ENCODE peak calls at places on chromosomes 2 and 18, in eight cellular contexts. F is heart left ventricle, P is left lung, G is mucosa of descending colon, Y is DND-41, E is lower lobe of right lung, U is Panc1, V is omental fat pad. X is an unnamed sample.

GRCh38 chr2:1436369-1436768 is 23.1 kb downstream of the TPO start:
- ATAC-seq in F (no peak), P (no peak), G (no peak), Y (no peak), E (no peak), U (no peak), V (no peak), X (no peak)

GRCh38 chr2:131801210-131801744 is 273.6 kb downstream of the CCDC74A start:
- ATAC-seq in F (no peak), P (no peak), G (peak), Y (no peak), E (no peak), U (no peak), V (no peak), X (no peak)

GRCh38 chr2:68822207-68822872 is 48.9 kb downstream of the BMP10 start:
- ATAC-seq in F (no peak), P (no peak), G (no peak), Y (no peak), E (no peak), U (no peak), V (no peak), X (no peak)

GRCh38 chr2:144496660-144497598 is 23.0 kb downstream of the ZEB2 start:
- ATAC-seq in F (no peak), P (no peak), G (no peak), Y (no peak), E (no peak), U (no peak), V (no peak), X (no peak)

GRCh38 chr2:20576598-20577115 is 74.2 kb downstream of the HS1BP3 start:
- ATAC-seq in F (no peak), P (no peak), G (peak), Y (no peak), E (peak), U (no peak), V (no peak), X (no peak)

GRCh38 chr2:229974271-229974670 is 52.0 kb downstream of the FBXO36 start:
- ATAC-seq in F (no peak), P (peak), G (no peak), Y (no peak), E (no peak), U (no peak), V (peak), X (no peak)

GRCh38 chr18:8962192-8962772 is 140.2 kb upstream of the NDUFV2 start:
- ATAC-seq in F (no peak), P (no peak), G (no peak), Y (peak), E (no peak), U (no peak), V (no peak), X (no peak)

GRCh38 chr2:188291617-188292445 is at the start of gene GULP1:
- ATAC-seq in F (peak), P (peak), G (peak), Y (no peak), E (peak), U (peak), V (peak), X (peak)

GRCh38 chr2:239375278-239376061 is 25.4 kb downstream of the HDAC4 start:
- ATAC-seq in F (peak), P (no peak), G (peak), Y (no peak), E (no peak), U (peak), V (no peak), X (no peak)

GRCh38 chr18:11027862-11028261 is 121.5 kb downstream of the PIEZO2 start:
- ATAC-seq in F (no peak), P (peak), G (no peak), Y (no peak), E (no peak), U (no peak), V (no peak), X (no peak)

GRCh38 chr18:58970943-58971799 is 106.5 kb downstream of the ZNF532 start:
- ATAC-seq in F (no peak), P (no peak), G (no peak), Y (no peak), E (no peak), U (no peak), V (no peak), X (no peak)

GRCh38 chr18:62345909-62346308 is 20.8 kb downstream of the TNFRSF11A start:
- ATAC-seq in F (no peak), P (no peak), G (peak), Y (no peak), E (no peak), U (no peak), V (no peak), X (no peak)

GRCh38 chr2:166803314-166803986 is 84.8 kb upstream of the XIRP2 start:
- ATAC-seq in F (no peak), P (no peak), G (peak), Y (no peak), E (no peak), U (no peak), V (no peak), X (no peak)

GRCh38 chr2:9256570-9257043 is 50.0 kb downstream of the ASAP2 start:
- ATAC-seq in F (no peak), P (peak), G (no peak), Y (no peak), E (no peak), U (peak), V (no peak), X (no peak)

GRCh38 chr2:80132284-80132683 is 172.3 kb downstream of the LRRTM1 start:
- ATAC-seq in F (no peak), P (no peak), G (peak), Y (no peak), E (no peak), U (no peak), V (no peak), X (no peak)

GRCh38 chr2:180952731-180953336 is 27.6 kb upstream of the UBE2E3 start:
- ATAC-seq in F (no peak), P (no peak), G (no peak), Y (no peak), E (no peak), U (no peak), V (no peak), X (no peak)

GRCh38 chr2:36800381-36800780 is 103.9 kb downstream of the VIT start:
- ATAC-seq in F (no peak), P (no peak), G (peak), Y (no peak), E (peak), U (no peak), V (no peak), X (no peak)

GRCh38 chr18:59546164-59546563 is 151.1 kb downstream of the CCBE1 start:
- ATAC-seq in F (no peak), P (peak), G (no peak), Y (no peak), E (peak), U (no peak), V (peak), X (no peak)

GRCh38 chr2:120576509-120577474 is 158.9 kb upstream of the GLI2 start:
- ATAC-seq in F (peak), P (peak), G (peak), Y (no peak), E (peak), U (no peak), V (no peak), X (peak)

GRCh38 chr2:99140860-99141109 is 722 bp upstream of the C2orf15 start:
- ATAC-seq in F (peak), P (peak), G (peak), Y (peak), E (peak), U (peak), V (peak), X (peak)

GRCh38 chr2:67259581-67260347 is 137.4 kb upstream of the ETAA1 start:
- ATAC-seq in F (peak), P (peak), G (peak), Y (no peak), E (peak), U (no peak), V (peak), X (peak)

GRCh38 chr2:12048551-12048950 is 302.1 kb downstream of the LPIN1 start:
- ATAC-seq in F (no peak), P (no peak), G (no peak), Y (peak), E (no peak), U (no peak), V (no peak), X (no peak)

GRCh38 chr2:238389985-238390682 is 36.6 kb upstream of the ASB1 start:
- ATAC-seq in F (peak), P (peak), G (peak), Y (no peak), E (peak), U (no peak), V (no peak), X (peak)

GRCh38 chr2:156192468-156192867 is 140.1 kb downstream of the NR4A2 start:
- ATAC-seq in F (no peak), P (no peak), G (no peak), Y (no peak), E (no peak), U (no peak), V (no peak), X (no peak)

GRCh38 chr2:138829326-138829725 is 49.1 kb upstream of the NXPH2 start:
- ATAC-seq in F (no peak), P (peak), G (no peak), Y (peak), E (peak), U (peak), V (no peak), X (no peak)

GRCh38 chr2:84969511-84970265 is 1.3 kb upstream of the KCMF1 start:
- ATAC-seq in F (no peak), P (no peak), G (peak), Y (peak), E (no peak), U (no peak), V (no peak), X (no peak)

GRCh38 chr2:178718988-178719387 is 88.2 kb downstream of the TTN start:
- ATAC-seq in F (no peak), P (no peak), G (no peak), Y (no peak), E (no peak), U (no peak), V (no peak), X (no peak)

GRCh38 chr2:62923881-62924280 is 126.7 kb upstream of the OTX1 start:
- ATAC-seq in F (no peak), P (no peak), G (no peak), Y (no peak), E (no peak), U (no peak), V (no peak), X (no peak)

GRCh38 chr2:119425620-119426395 is 5.8 kb upstream of the TMEM37 start:
- ATAC-seq in F (peak), P (peak), G (peak), Y (no peak), E (peak), U (no peak), V (peak), X (no peak)

GRCh38 chr2:68911714-68912510 is 40.7 kb upstream of the BMP10 start:
- ATAC-seq in F (no peak), P (no peak), G (no peak), Y (peak), E (no peak), U (no peak), V (no peak), X (no peak)

GRCh38 chr18:48563027-48563426 is 24.2 kb downstream of the CTIF start:
- ATAC-seq in F (no peak), P (peak), G (peak), Y (no peak), E (no peak), U (peak), V (no peak), X (no peak)

DNA sequence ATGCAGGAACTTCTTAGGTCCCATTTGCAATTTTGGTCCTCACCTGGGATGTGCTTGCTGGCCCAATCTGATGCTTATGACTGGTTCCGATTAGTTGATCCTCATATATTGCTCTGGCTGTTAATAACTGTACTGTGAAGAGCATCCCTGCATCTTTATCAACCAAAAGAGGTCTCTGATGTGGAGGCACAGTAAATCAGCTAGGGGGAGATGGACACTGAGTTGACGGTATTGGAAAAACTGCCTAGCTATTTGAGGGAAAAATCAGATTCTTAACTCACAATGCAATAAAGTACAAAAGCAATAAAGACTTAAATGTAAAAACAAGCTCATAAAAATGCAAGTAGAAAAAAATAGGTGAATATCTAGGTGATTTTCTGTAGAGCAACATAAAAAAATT is 188.0 kb upstream of the TCF4 start:
- ATAC-seq in F (no peak), P (no peak), G (no peak), Y (no peak), E (no peak), U (no peak), V (no peak), X (no peak)
- TF ChIP-seq CTCF in F (no peak), P (no peak), G (no peak), Y (no peak), E (no peak), U (no peak), V (no peak), X (no peak)

GRCh38 chr2:223596208-223596607 is 6.0 kb downstream of the SCG2 start:
- ATAC-seq in F (no peak), P (no peak), G (no peak), Y (no peak), E (no peak), U (no peak), V (no peak), X (no peak)
- TF ChIP-seq CTCF in F (no peak), P (no peak), G (no peak), Y (no peak), E (no peak), U (no peak), V (no peak), X (no peak)

GRCh38 chr2:47735912-47736311 is 47.0 kb upstream of the MSH6 start:
- ATAC-seq in F (no peak), P (no peak), G (no peak), Y (no peak), E (no peak), U (no peak), V (no peak), X (no peak)
- TF ChIP-seq CTCF in F (no peak), P (no peak), G (no peak), Y (no peak), E (no peak), U (no peak), V (no peak), X (no peak)

GRCh38 chr18:79755496-79756142 is 42.1 kb upstream of the KCNG2 start:
- ATAC-seq in F (no peak), P (no peak), G (no peak), Y (no peak), E (no peak), U (peak), V (no peak), X (no peak)
- TF ChIP-seq CTCF in F (no peak), P (no peak), G (no peak), Y (no peak), E (no peak), U (no peak), V (no peak), X (no peak)

GRCh38 chr2:237012577-237013237 is 73.0 kb upstream of the COPS8 start:
- ATAC-seq in F (no peak), P (peak), G (no peak), Y (no peak), E (peak), U (no peak), V (peak), X (no peak)

GRCh38 chr2:237011196-237011595 is 74.5 kb upstream of the COPS8 start:
- ATAC-seq in F (no peak), P (no peak), G (no peak), Y (no peak), E (no peak), U (no peak), V (no peak), X (no peak)

DNA sequence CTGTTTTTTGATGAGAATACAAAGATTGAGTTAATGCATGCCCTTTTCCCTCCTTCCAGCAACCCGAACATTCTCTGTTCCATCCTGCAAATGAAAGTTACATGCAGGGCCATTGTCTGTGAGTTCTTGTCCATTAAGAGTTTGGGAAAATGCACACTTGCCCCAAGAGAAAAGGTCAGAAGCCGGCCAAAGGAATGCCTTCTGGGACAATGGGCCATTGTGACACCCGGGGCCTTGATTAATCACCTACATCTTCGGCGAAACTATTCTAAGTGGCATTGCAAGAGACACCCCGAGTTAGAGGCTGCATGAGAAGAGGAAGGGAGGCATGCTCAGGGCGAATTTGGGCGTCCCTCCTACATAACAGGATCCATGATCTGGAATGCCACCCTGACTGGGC is 73.7 kb upstream of the COPS8 start:
- ATAC-seq in F (no peak), P (no peak), G (no peak), Y (no peak), E (no peak), U (no peak), V (no peak), X (no peak)
- TF ChIP-seq CTCF in F (no peak), P (no peak), G (no peak), Y (no peak), E (no peak), U (no peak), V (no peak), X (no peak)

GRCh38 chr2:27133905-27134780 is at the start of gene PREB:
- ATAC-seq in F (peak), P (peak), G (peak), Y (peak), E (peak), U (peak), V (peak), X (peak)
- TF ChIP-seq CTCF in F (no peak), P (no peak), G (no peak), Y (peak), E (peak), U (no peak), V (no peak), X (no peak)

X was measured in gastroesophageal sphincter.